ENCODE peak calls at places on chromosome 9, in six cellular contexts. G is left ventricle myocardium inferior, B is adrenal gland, D is fibroblast of lung, M is heart right ventricle, K is neural progenitor cell. E is an unnamed sample.

GRCh38 chr9:92633879-92634278 is 36.1 kb downstream of the IPPK start:
- DNase-seq in D (no peak), M (no peak), K (no peak), G (no peak), B (no peak), E (peak; percentile 19)

GRCh38 chr9:106481003-106481614 is 381.9 kb upstream of the ZNF462 start:
- DNase-seq in G (no peak), D (peak; percentile 6), K (no peak), B (no peak), M (no peak), E (no peak)

GRCh38 chr9:4530375-4530774 is 40.1 kb downstream of the SLC1A1 start:
- DNase-seq in D (peak; percentile 50), B (no peak), K (no peak), M (no peak), G (no peak), E (no peak)

GRCh38 chr9:101639785-101640437 is 45.1 kb upstream of the PPP3R2 start:
- DNase-seq in K (no peak), G (no peak), M (no peak), D (no peak), B (no peak), E (no peak)

GRCh38 chr9:80552931-80553330 is 981.2 kb downstream of the TLE4 start:
- DNase-seq in K (no peak), B (peak; percentile 33), D (no peak), M (no peak), G (no peak), E (no peak)

GRCh38 chr9:129885018-129885669 is 49.9 kb downstream of the USP20 start:
- DNase-seq in G (no peak), D (no peak), M (peak; percentile 44), B (peak; percentile 71), K (peak; percentile 37), E (peak; percentile 73)

GRCh38 chr9:36023260-36024048 is 13.3 kb upstream of the RECK start:
- DNase-seq in K (peak; percentile 81), M (peak; percentile 29), G (peak; percentile 39), B (peak; percentile 79), D (peak; percentile 64), E (peak; percentile 92)

GRCh38 chr9:76161546-76161945 is 232.7 kb downstream of the RFK start:
- DNase-seq in G (no peak), B (no peak), M (no peak), D (peak; percentile 86), K (no peak), E (peak; percentile 45)

GRCh38 chr9:128104171-128104618 is 23.3 kb downstream of the PTGES2 start:
- DNase-seq in G (no peak), D (no peak), M (no peak), K (no peak), B (peak; percentile 77), E (no peak)

GRCh38 chr9:132224645-132225044 is 62.8 kb downstream of the NTNG2 start:
- DNase-seq in G (no peak), D (no peak), B (no peak), K (no peak), M (no peak), E (no peak)

GRCh38 chr9:37324691-37325490 is 97.6 kb upstream of the GRHPR start:
- DNase-seq in B (no peak), M (no peak), D (no peak), G (no peak), K (peak; percentile 51), E (no peak)

GRCh38 chr9:109975574-109976327 is 195.8 kb downstream of the PALM2AKAP2 start:
- DNase-seq in G (no peak), K (no peak), B (no peak), D (peak; percentile 98), M (no peak), E (peak; percentile 6)

GRCh38 chr9:90773593-90773992 is 28.0 kb upstream of the SYK start:
- DNase-seq in G (no peak), M (no peak), K (peak; percentile 49), B (no peak), D (no peak), E (no peak)

GRCh38 chr9:35835216-35835604 is 6.2 kb downstream of the TMEM8B start:
- DNase-seq in K (peak; percentile 42), D (no peak), B (no peak), G (no peak), M (no peak), E (peak; percentile 76)

GRCh38 chr9:99253772-99254431 is 31.8 kb downstream of the SEC61B start:
- DNase-seq in M (no peak), G (no peak), B (no peak), D (peak; percentile 18), K (peak; percentile 38), E (peak; percentile 49)

GRCh38 chr9:5459289-5459829 is 9.0 kb downstream of the CD274 start:
- DNase-seq in G (no peak), K (no peak), D (peak; percentile 85), M (no peak), B (no peak), E (peak; percentile 53)

GRCh38 chr9:111099199-111100005 is 61.1 kb upstream of the LPAR1 start:
- DNase-seq in B (no peak), M (no peak), K (peak; percentile 91), G (no peak), D (no peak), E (peak; percentile 57)

DNA sequence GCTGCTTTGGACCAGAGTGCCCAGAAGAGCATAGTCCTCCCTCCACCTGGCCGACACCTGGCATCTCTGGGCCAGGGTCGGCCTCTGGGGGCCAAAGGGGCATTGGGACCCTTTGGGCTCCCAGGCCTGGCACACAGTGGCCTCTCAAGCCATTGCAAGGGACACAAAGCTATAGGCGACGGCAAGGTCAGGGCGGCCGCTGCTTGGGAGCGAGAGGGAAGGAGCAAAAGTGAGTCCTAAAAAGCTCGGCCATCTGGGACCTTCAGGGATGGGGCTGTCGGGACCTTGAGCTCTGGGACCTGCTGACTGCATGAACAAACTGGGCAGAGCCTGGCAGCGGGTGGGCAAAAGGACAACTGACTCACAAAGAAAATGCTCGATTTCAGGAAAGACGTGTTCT is 13.9 kb downstream of the DBH start:
- DNase-seq in G (no peak), M (no peak), B (no peak), D (no peak), K (no peak), E (no peak)
- H3K27me3 ChIP-seq in G (peaks cover 88% of the 10 kb centered on the region), M (no peaks in the 10 kb centered on the region), B (no peaks in the 10 kb centered on the region), D (no peaks in the 10 kb centered on the region), K (peaks cover 8% of the 10 kb centered on the region), E (no peaks in the 10 kb centered on the region)

GRCh38 chr9:89463986-89464901 is 33.7 kb downstream of the SEMA4D start:
- DNase-seq in M (no peak), K (no peak), D (no peak), B (peak; percentile 29), G (no peak), E (no peak)

GRCh38 chr9:89464991-89465390 is 32.9 kb downstream of the SEMA4D start:
- DNase-seq in K (no peak), D (no peak), B (no peak), G (no peak), M (no peak), E (no peak)

GRCh38 chr9:89460551-89460950 is 37.4 kb downstream of the SEMA4D start:
- DNase-seq in M (no peak), B (no peak), G (no peak), D (no peak), K (no peak), E (no peak)

GRCh38 chr9:89461302-89461701 is 36.6 kb downstream of the SEMA4D start:
- DNase-seq in K (no peak), G (no peak), D (peak; percentile 87), M (no peak), B (peak; percentile 75), E (no peak)

DNA sequence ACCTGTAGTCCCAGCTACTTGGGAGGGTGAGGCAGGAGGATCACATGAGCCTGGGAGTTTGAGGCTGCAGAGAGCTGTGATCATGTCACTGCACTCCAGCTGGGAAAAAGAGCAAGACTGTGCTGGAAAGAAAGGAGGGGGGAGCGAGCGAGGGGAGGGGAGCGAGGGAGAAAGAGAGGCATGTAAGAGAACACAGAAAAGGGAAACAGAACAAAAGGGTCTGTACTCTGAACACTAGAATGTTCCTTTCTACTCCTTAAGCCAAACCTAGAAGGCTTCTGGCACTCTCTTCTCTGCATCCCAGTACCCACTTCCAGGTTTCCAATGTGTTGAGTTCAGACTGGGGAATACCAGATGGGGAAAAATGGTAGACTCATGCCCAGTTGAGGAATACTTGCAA is 35.1 kb downstream of the SEMA4D start:
- DNase-seq in M (no peak), D (no peak), K (no peak), B (no peak), G (no peak), E (no peak)
- H3K4me1 ChIP-seq in M (no peaks in the 10 kb centered on the region), D (no peaks in the 10 kb centered on the region), K (peaks cover 32% of the 10 kb centered on the region), B (peaks cover 15% of the 10 kb centered on the region), G (no peaks in the 10 kb centered on the region), E (peaks cover 5% of the 10 kb centered on the region)

GRCh38 chr9:33447404-33448158 is at the start of gene AQP3:
- DNase-seq in B (peak; percentile 64), K (peak; percentile 87), M (peak; percentile 74), D (peak; percentile 49), G (peak; percentile 66), E (peak; percentile 93)
- TF ChIP-seq CTCF in B (peak; percentile 23), K (peak; percentile 38), M (peak; percentile 19), D (peak; percentile 12), G (peak; percentile 56), E (peak; percentile 58)

GRCh38 chr9:29976981-29977380 is 2403.7 kb upstream of the C9orf72 start:
- DNase-seq in D (no peak), G (no peak), M (no peak), B (no peak), K (peak; percentile 43), E (no peak)
- H3K27me3 ChIP-seq in D (no peaks in the 10 kb centered on the region), G (no peaks in the 10 kb centered on the region), M (no peaks in the 10 kb centered on the region), B (no peaks in the 10 kb centered on the region), K (no peaks in the 10 kb centered on the region), E (no peaks in the 10 kb centered on the region)

DNA sequence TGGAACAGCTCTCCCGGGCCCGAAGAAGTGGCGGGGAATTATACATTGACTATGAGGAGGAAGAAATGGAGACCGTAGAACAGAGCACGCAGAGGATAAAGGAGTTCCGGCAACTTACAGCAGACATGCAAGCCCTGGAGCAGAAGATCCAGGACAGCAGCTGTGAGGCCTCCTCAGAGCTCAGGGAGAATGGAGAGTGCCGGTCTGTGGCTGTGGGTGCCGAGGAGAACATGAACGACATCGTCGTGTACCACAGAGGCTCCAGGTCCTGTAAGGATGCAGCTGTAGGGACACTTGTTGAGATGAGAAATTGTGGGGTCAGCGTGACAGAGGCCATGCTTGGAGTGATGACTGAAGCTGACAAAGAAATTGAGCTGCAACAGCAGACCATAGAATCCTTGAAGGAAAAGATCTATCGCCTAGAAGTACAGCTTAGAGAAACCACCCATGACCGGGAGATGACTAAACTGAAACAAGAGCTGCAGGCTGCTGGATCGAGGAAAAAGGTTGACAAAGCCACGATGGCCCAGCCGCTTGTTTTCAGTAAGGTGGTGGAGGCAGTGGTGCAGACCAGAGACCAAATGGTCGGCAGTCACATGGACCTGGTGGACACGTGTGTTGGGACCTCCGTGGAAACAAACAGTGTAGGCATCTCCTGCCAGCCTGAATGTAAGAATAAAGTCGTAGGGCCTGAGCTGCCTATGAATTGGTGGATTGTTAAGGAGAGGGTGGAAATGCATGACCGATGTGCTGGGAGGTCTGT is 129.6 kb upstream of the DMRT1 start:
- DNase-seq in B (no peak), G (no peak), D (no peak), M (no peak), K (no peak), E (no peak)
- H3K4me1 ChIP-seq in B (peaks cover 12% of the 10 kb centered on the region), G (peaks cover 90% of the 10 kb centered on the region), D (peaks cover 12% of the 10 kb centered on the region), M (peaks cover 62% of the 10 kb centered on the region), K (no peaks in the 10 kb centered on the region), E (peaks cover 7% of the 10 kb centered on the region)

GRCh38 chr9:2158111-2158610 is 143.0 kb downstream of the SMARCA2 start:
- DNase-seq in G (peak; percentile 38), K (peak; percentile 39), M (peak; percentile 32), D (peak; percentile 69), B (peak; percentile 67), E (peak; percentile 67)
- TF ChIP-seq CTCF in G (peak; percentile 26), K (peak; percentile 5), M (no peak), D (peak; percentile 27), B (no peak), E (peak; percentile 45)